ENCODE peak calls at places on chromosomes 4 and X, in four cellular contexts. U is PC-9, Y is BE2C, T is AG04449. K is an unnamed sample.

GRCh38 chr4:109385260-109385659 is 48.4 kb upstream of the SEC24B start:
- DNase-seq in U (no peak), Y (no peak), T (no peak), K (no peak)

GRCh38 chrX:68375803-68376202 is 57.5 kb downstream of the OPHN1 start:
- DNase-seq in U (no peak), Y (no peak), T (no peak), K (no peak)

GRCh38 chr4:53919605-53920004 is 144.8 kb downstream of the CHIC2 start:
- DNase-seq in U (no peak), Y (no peak), T (no peak), K (no peak)

GRCh38 chr4:83906561-83906960 is 370.7 kb downstream of the GPAT3 start:
- DNase-seq in U (no peak), Y (no peak), T (no peak), K (no peak)

GRCh38 chr4:155566241-155566823 is 100.3 kb upstream of the GUCY1A1 start:
- DNase-seq in U (no peak), Y (no peak), T (no peak), K (no peak)

GRCh38 chr4:27217261-27217769 is 356.7 kb downstream of the STIM2 start:
- DNase-seq in U (no peak), Y (no peak), T (no peak), K (no peak)

GRCh38 chr4:145796338-145796737 is 116.4 kb downstream of the C4orf51 start:
- DNase-seq in U (no peak), Y (no peak), T (no peak), K (no peak)

GRCh38 chr4:156109943-156110925 is 156.6 kb upstream of the CTSO start:
- DNase-seq in U (no peak), Y (peak), T (no peak), K (no peak)

GRCh38 chr4:54475546-54475945 is 182.2 kb upstream of the KIT start:
- DNase-seq in U (no peak), Y (no peak), T (no peak), K (no peak)

GRCh38 chrX:97790850-97791249 is 907.1 kb downstream of the RPA4 start:
- DNase-seq in U (no peak), Y (no peak), T (no peak), K (no peak)

GRCh38 chrX:115058276-115058675 is 40.9 kb upstream of the IL13RA2 start:
- DNase-seq in U (no peak), Y (no peak), T (peak), K (no peak)

GRCh38 chr4:126679303-126679702 is 953.5 kb upstream of the INTU start:
- DNase-seq in U (no peak), Y (no peak), T (no peak), K (no peak)

GRCh38 chr4:85773372-85773771 is 298.4 kb downstream of the ARHGAP24 start:
- DNase-seq in U (no peak), Y (no peak), T (no peak), K (no peak)

GRCh38 chrX:68365356-68365755 is 67.9 kb downstream of the OPHN1 start:
- DNase-seq in U (no peak), Y (no peak), T (no peak), K (no peak)

GRCh38 chr4:33709247-33709646 is 2535.1 kb downstream of the ARAP2 start:
- DNase-seq in U (no peak), Y (no peak), T (peak), K (peak)

GRCh38 chrX:133645251-133645650 is 230.0 kb upstream of the GPC4 start:
- DNase-seq in U (no peak), Y (no peak), T (no peak), K (no peak)

DNA sequence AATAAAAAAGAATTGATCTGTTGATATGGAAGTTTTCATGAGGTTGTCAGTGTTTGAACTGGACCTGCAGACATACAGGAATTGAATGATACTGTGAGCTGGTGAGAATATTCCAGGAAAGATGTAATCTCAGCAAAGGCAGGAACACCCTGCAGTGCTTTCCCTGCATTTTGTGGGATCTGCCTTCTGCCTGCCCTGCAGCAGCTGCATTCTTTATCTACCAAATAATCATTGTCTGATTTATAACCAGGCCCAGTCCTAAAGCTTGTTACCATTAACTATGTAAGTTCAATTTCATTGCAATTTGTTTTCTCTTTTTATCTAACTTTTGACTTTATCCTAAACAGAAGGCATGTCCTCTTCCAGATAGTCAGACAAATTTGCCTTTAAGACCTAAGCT is 99.9 kb upstream of the NOCT start:
- DNase-seq in U (no peak), Y (peak), T (no peak), K (no peak)
- H3K4me3 ChIP-seq in U (no peak), Y (no peak), T (no peak), K (no peak)

GRCh38 chr4:183074288-183074990 is 24.6 kb upstream of the WWC2 start:
- DNase-seq in U (no peak), Y (no peak), T (no peak), K (peak)

GRCh38 chr4:183082053-183082452 is 17.0 kb upstream of the WWC2 start:
- DNase-seq in U (no peak), Y (no peak), T (no peak), K (no peak)

GRCh38 chr4:183081116-183081469 is 18.0 kb upstream of the WWC2 start:
- DNase-seq in U (no peak), Y (no peak), T (no peak), K (no peak)

GRCh38 chr4:183080372-183081115 is 18.5 kb upstream of the WWC2 start:
- DNase-seq in U (no peak), Y (no peak), T (no peak), K (no peak)

DNA sequence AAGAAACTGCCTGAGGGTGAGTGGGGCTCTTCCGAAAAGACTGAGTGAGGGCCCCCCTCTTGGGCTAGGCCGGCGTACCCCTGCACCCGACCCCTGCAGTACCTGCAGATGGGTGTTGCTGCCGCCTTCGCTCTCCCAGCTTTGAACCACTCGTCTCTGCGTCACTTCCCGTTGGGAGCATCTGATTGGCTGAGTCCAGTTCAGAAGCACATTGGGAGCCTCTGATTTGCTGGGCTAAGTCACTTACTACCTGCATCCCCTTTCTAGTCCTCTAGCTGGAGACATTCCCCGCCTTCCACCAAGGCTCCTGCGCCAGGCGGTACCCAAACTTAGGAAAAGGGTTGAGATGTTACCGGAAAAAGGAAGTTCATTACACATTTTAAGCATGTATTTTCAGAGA is 20.4 kb upstream of the WWC2 start:
- DNase-seq in U (no peak), Y (no peak), T (no peak), K (no peak)
- TF ChIP-seq CTCF in U (no peak), Y (no peak), T (no peak), K (no peak)

DNA sequence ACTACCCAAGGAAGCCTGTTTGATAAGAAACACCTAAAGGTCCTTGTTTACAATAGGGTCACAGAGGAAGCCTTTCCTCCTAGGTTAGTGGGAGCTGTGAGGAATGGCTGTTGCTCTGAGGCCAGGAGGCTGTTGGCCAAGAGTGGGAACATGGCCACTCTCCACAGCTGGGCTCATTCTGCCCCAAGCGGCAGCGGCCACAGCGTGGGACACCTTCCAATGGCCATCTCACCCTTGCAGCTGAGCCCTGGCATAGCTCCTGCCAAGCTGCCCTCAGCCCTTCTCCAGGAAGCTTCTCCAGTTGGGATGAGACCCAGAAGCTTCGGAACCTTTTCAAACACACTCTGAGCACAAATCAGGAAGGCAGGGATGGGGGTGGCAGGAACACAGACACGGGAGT is 111.8 kb upstream of the MAP3K15 start:
- DNase-seq in U (no peak), Y (no peak), T (no peak), K (no peak)
- H3K4me3 ChIP-seq in U (no peak), Y (no peak), T (no peak), K (no peak)

GRCh38 chr4:181890031-181890430 is 353.2 kb upstream of the TENM3 start:
- DNase-seq in U (no peak), Y (no peak), T (no peak), K (no peak)
- TF ChIP-seq CTCF in U (no peak), Y (no peak), T (no peak), K (no peak)

GRCh38 chr4:1156069-1156468 is 16.3 kb downstream of the SPON2 start:
- DNase-seq in U (no peak), Y (no peak), T (no peak), K (no peak)

GRCh38 chr4:1155314-1155713 is 17.1 kb downstream of the SPON2 start:
- DNase-seq in U (no peak), Y (no peak), T (no peak), K (no peak)

GRCh38 chr4:1153567-1154090 is 18.8 kb downstream of the SPON2 start:
- DNase-seq in U (no peak), Y (no peak), T (no peak), K (no peak)

GRCh38 chr4:1154126-1154522 is 18.3 kb downstream of the SPON2 start:
- DNase-seq in U (no peak), Y (no peak), T (no peak), K (no peak)

GRCh38 chr4:1154523-1155182 is 17.7 kb downstream of the SPON2 start:
- DNase-seq in U (no peak), Y (no peak), T (no peak), K (no peak)
- H3K4me3 ChIP-seq in U (no peak), Y (no peak), T (no peak), K (peak)

GRCh38 chr4:2927016-2927695 is 36.0 kb downstream of the NOP14 start:
- DNase-seq in U (no peak), Y (no peak), T (no peak), K (no peak)
- TF ChIP-seq CTCF in U (no peak), Y (no peak), T (no peak), K (no peak)

GRCh38 chr4:16196482-16197393 is 29.5 kb downstream of the TAPT1 start:
- DNase-seq in U (peak), Y (no peak), T (no peak), K (peak)

GRCh38 chr4:16192067-16192466 is 34.2 kb downstream of the TAPT1 start:
- DNase-seq in U (no peak), Y (no peak), T (no peak), K (no peak)

GRCh38 chr4:16194199-16194598 is 32.1 kb downstream of the TAPT1 start:
- DNase-seq in U (no peak), Y (no peak), T (no peak), K (no peak)

GRCh38 chr4:16195209-16195608 is 31.1 kb downstream of the TAPT1 start:
- DNase-seq in U (no peak), Y (no peak), T (no peak), K (no peak)

GRCh38 chr4:16192631-16193483 is 33.4 kb downstream of the TAPT1 start:
- DNase-seq in U (no peak), Y (no peak), T (no peak), K (no peak)
- H3K4me3 ChIP-seq in U (no peak), Y (no peak), T (no peak), K (no peak)

GRCh38 chr4:82711158-82711785 is 87.3 kb downstream of the SCD5 start:
- DNase-seq in U (no peak), Y (no peak), T (no peak), K (no peak)
- TF ChIP-seq CTCF in U (no peak), Y (peak), T (no peak), K (no peak)